ENCODE peak calls at places on chromosomes 12 and 14, in nine cellular contexts. M is cardiac muscle cell, S is A549, N is NB4, J is SK-N-SH, H is cardiac fibroblast, Y is esophagus muscularis mucosa, P is GM12878, B is uterus. O is an unnamed sample.

GRCh38 chr12:82691513-82691912 is 4.8 kb downstream of the TMTC2 start:
- DNase-seq in B (no peak), N (no peak), H (no peak), M (no peak), J (no peak), Y (no peak), S (no peak), P (no peak), O (no peak)

GRCh38 chr12:124390442-124391116 is 95.7 kb downstream of the RFLNA start:
- DNase-seq in P (peak), M (peak), S (peak), B (peak), N (peak), J (no peak), H (peak), Y (no peak), O (no peak)

GRCh38 chr12:76883151-76883550 is 4.3 kb upstream of the CSRP2 start:
- DNase-seq in Y (no peak), H (peak), B (no peak), S (no peak), P (no peak), M (peak), J (no peak), N (no peak), O (no peak)

GRCh38 chr12:21649034-21649433 is 8.6 kb downstream of the LDHB start:
- DNase-seq in N (no peak), S (no peak), P (no peak), B (no peak), Y (no peak), J (no peak), H (no peak), M (no peak), O (no peak)

GRCh38 chr12:63944036-63944579 is 99.6 kb downstream of the SRGAP1 start:
- DNase-seq in S (no peak), H (no peak), J (no peak), B (no peak), N (no peak), Y (no peak), M (no peak), P (no peak), O (no peak)

GRCh38 chr14:43359317-43359716 is 1147.8 kb downstream of the FSCB start:
- DNase-seq in Y (no peak), S (no peak), P (no peak), H (no peak), M (no peak), N (no peak), B (no peak), J (no peak), O (no peak)

GRCh38 chr14:104224516-104225281 is 86.3 kb downstream of the KIF26A start:
- DNase-seq in S (peak), J (peak), N (peak), H (no peak), B (no peak), M (no peak), P (no peak), Y (no peak), O (no peak)

GRCh38 chr12:65631621-65632111 is 192.6 kb upstream of the HMGA2 start:
- DNase-seq in Y (no peak), J (no peak), N (no peak), M (peak), H (peak), B (no peak), S (peak), P (no peak), O (no peak)

GRCh38 chr14:92880851-92881250 is 42.1 kb upstream of the CHGA start:
- DNase-seq in Y (no peak), H (peak), S (peak), M (peak), B (no peak), P (no peak), J (peak), N (peak), O (no peak)

GRCh38 chr14:70023871-70024270 is 144.7 kb downstream of the SMOC1 start:
- DNase-seq in H (no peak), N (no peak), M (no peak), P (no peak), B (no peak), S (no peak), Y (no peak), J (no peak), O (no peak)

GRCh38 chr12:65895759-65896656 is 71.7 kb downstream of the HMGA2 start:
- DNase-seq in B (no peak), P (no peak), M (peak), N (no peak), S (no peak), H (no peak), Y (no peak), J (no peak), O (no peak)

GRCh38 chr12:33439587-33440011 is at the start of gene SYT10:
- DNase-seq in B (no peak), H (no peak), N (no peak), P (no peak), M (peak), J (peak), S (no peak), Y (no peak), O (no peak)

GRCh38 chr12:127459166-127459565 is 807.8 kb upstream of the TMEM132C start:
- DNase-seq in H (no peak), S (no peak), P (no peak), Y (no peak), N (no peak), B (no peak), J (no peak), M (no peak), O (no peak)

GRCh38 chr14:104305511-104306449 is 167.4 kb downstream of the KIF26A start:
- DNase-seq in M (no peak), P (no peak), B (no peak), J (no peak), H (no peak), Y (no peak), S (no peak), N (no peak), O (no peak)

GRCh38 chr12:29616664-29617409 is 119.4 kb upstream of the OVCH1 start:
- DNase-seq in J (no peak), B (no peak), M (peak), P (no peak), N (no peak), S (no peak), H (peak), Y (no peak), O (no peak)

GRCh38 chr14:95533391-95533821 is 1.4 kb upstream of the GLRX5 start:
- DNase-seq in B (no peak), Y (no peak), P (no peak), H (peak), N (peak), J (peak), M (peak), S (no peak), O (no peak)

GRCh38 chr12:114448618-114448933 is 42.6 kb upstream of the TBX5 start:
- DNase-seq in H (no peak), B (no peak), N (no peak), M (no peak), P (no peak), J (no peak), S (no peak), Y (no peak), O (no peak)

GRCh38 chr12:116592116-116592637 is 33.0 kb downstream of the MAP1LC3B2 start:
- DNase-seq in H (no peak), M (peak), Y (no peak), P (no peak), B (peak), N (no peak), J (no peak), S (no peak), O (no peak)

GRCh38 chr12:39419471-39419870 is 23.4 kb downstream of the KIF21A start:
- DNase-seq in Y (no peak), N (no peak), J (no peak), S (no peak), H (no peak), P (no peak), B (no peak), M (no peak), O (no peak)

GRCh38 chr14:56168007-56168616 is 49.9 kb downstream of the PELI2 start:
- DNase-seq in M (no peak), P (no peak), J (no peak), B (no peak), N (no peak), S (no peak), H (no peak), Y (no peak), O (no peak)

GRCh38 chr12:92745874-92746553 is 43.2 kb downstream of the PLEKHG7 start:
- DNase-seq in B (peak), Y (peak), S (peak), N (no peak), M (peak), H (peak), J (peak), P (no peak), O (no peak)

GRCh38 chr14:89415139-89415538 is 1.9 kb downstream of the FOXN3 start:
- DNase-seq in Y (no peak), B (no peak), P (no peak), S (no peak), N (no peak), M (no peak), H (no peak), J (no peak), O (no peak)

GRCh38 chr12:2800046-2800570 is 5.3 kb downstream of the FKBP4 start:
- DNase-seq in H (no peak), P (no peak), M (no peak), N (no peak), J (no peak), B (no peak), Y (no peak), S (no peak), O (no peak)

GRCh38 chr12:53287741-53288216 is 7.6 kb upstream of the PFDN5 start:
- DNase-seq in M (peak), P (peak), Y (no peak), H (peak), B (peak), S (peak), N (peak), J (peak), O (peak)

GRCh38 chr12:106170285-106170684 is 31.5 kb upstream of the NUAK1 start:
- DNase-seq in P (no peak), M (peak), N (no peak), J (no peak), Y (no peak), H (peak), B (no peak), S (no peak), O (no peak)

GRCh38 chr12:124466200-124467128 is 100.9 kb downstream of the NCOR2 start:
- DNase-seq in S (no peak), N (peak), P (no peak), B (no peak), M (peak), H (peak), J (no peak), Y (no peak), O (peak)

GRCh38 chr12:28130625-28131598 is 59.3 kb upstream of the CCDC91 start:
- DNase-seq in N (peak), M (peak), P (no peak), B (peak), Y (no peak), S (peak), J (no peak), H (peak), O (no peak)

DNA sequence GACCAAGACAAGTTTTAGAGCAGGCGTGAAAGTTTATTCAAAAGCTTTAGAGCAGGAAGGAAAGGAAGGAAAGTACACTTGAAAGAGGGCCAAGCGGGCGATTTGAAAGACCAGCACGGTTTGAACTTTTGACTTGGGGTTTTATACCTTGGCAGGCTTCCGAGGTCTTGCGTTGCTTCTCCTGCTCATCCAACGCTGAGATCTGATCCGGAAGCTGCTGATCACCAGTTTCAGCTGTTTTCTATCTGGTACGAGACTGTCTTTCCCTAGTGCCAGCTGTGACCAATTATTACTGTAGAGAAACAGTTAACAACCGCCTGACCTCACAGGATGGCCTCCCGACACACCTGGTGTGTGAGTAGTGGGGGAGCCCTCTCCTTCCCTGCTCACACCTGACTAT is 20.6 kb upstream of the SNRPF start:
- DNase-seq in P (no peak), Y (no peak), S (no peak), M (peak), N (no peak), J (peak), B (no peak), H (peak), O (no peak)
- H3K4me3 ChIP-seq in P (no peak), Y (peak), S (peak), M (no peak), N (no peak), J (no peak), B (no peak), H (no peak), O (no peak)

DNA sequence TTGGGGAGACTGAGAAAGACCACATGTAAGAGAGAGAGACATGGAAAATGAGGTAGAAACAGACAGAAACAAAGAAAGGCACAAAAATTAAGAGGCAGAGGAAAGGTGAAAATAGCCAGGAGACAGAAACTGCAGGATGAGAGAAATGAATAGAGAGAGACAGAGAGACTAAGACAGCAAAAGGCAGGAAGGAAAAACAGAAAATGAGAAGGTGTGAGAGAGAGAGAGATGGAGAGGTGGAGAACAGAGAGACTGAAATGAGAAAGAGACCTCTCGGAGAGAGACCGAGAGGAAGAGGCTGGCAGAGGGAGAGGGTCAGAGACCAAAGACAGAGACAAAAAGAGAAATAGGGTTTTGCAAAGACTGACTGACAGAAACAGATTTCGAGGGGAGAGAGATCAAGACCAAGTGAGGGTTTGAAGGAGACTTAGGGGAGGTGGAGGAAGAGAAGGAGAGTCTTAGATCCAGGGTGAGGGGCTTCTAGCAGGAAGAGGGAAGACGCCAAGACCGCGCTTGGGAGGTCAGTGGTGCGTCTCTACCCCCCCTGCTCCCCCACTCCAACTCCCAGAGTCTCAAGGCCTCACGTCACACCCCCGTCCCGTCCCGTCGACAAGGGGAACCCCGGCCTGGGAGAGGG is 1.1 kb upstream of the AQP5 start:
- DNase-seq in M (no peak), J (no peak), N (no peak), H (no peak), S (no peak), B (no peak), P (no peak), Y (no peak), O (no peak)
- H3K4me3 ChIP-seq in M (no peak), J (no peak), N (peak), H (no peak), S (no peak), B (peak), P (no peak), Y (peak), O (no peak)

DNA sequence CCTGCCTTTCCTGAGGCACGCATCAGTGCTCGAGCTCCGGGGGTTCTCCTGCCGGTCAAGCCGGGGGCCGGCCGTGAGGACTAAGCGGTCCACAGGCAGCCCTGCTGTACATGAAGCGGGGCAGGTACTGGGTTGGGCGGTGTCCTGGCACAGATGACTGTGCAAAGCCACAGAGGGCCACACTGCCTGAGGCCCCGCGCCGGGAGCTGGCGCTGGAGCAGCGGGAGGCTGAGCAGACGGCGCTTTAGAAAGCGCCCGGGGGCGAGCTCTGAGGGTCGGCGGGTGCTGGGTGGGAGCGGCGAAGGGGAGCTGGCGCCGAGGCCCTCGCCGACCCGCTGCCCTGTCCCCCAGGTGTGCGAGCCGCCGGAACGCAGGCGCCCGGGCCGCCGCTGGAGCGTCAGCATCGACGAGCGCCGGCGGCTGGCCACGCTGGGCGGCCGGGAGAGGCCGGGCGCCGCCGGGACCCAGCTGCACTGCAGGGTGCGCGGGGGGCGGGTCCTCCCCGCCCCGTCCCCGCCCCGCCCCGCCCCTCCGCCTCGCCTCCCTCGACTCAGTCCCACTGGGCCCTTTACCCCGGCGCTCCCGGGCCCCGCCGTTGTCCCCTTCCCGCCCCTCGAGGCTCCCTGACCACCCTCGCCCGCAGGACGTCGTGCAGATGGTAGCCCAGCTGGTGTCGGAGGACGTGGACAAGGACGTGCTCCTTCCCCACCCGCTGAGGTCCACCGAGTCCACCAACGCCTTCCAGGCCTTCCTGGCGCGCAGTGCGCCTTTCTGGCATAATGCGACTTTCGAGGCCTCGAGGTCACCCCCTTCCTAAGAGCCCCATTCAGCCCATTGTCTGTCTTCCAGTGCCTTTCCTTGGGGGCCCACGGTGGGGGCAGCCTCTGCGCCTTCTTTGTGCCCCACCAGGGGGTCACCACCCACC is 8.3 kb upstream of the MTA1 start:
- DNase-seq in S (peak), P (no peak), B (no peak), N (peak), M (peak), J (peak), H (peak), Y (no peak), O (peak)
- H3K4me3 ChIP-seq in S (peak), P (no peak), B (no peak), N (no peak), M (peak), J (no peak), H (peak), Y (peak), O (no peak)

GRCh38 chr12:90905691-90906370 is 49.1 kb downstream of the CCER1 start:
- DNase-seq in N (no peak), H (peak), S (no peak), Y (no peak), J (no peak), B (no peak), M (no peak), P (no peak), O (no peak)

GRCh38 chr12:90910958-90911357 is 44.0 kb downstream of the CCER1 start:
- DNase-seq in M (peak), B (no peak), H (peak), J (no peak), N (no peak), S (no peak), P (no peak), Y (no peak), O (no peak)

GRCh38 chr12:90908465-90908864 is 46.5 kb downstream of the CCER1 start:
- DNase-seq in P (no peak), H (peak), N (no peak), S (no peak), B (no peak), M (peak), J (no peak), Y (no peak), O (no peak)

GRCh38 chr12:90909069-90909676 is 45.8 kb downstream of the CCER1 start:
- DNase-seq in B (no peak), J (peak), P (no peak), M (peak), N (peak), H (peak), Y (no peak), S (peak), O (no peak)
- H3K4me3 ChIP-seq in B (no peak), J (no peak), P (no peak), M (no peak), N (no peak), H (no peak), Y (no peak), S (no peak), O (no peak)

GRCh38 chr12:111455448-111456320 is 50.0 kb downstream of the SH2B3 start:
- DNase-seq in Y (peak), B (no peak), J (no peak), M (no peak), H (peak), N (no peak), P (no peak), S (no peak), O (no peak)

GRCh38 chr12:111453071-111453989 is 47.6 kb downstream of the SH2B3 start:
- DNase-seq in Y (peak), J (no peak), H (no peak), S (no peak), M (no peak), P (no peak), B (peak), N (peak), O (no peak)

GRCh38 chr12:111454716-111455447 is 49.2 kb downstream of the SH2B3 start:
- DNase-seq in S (no peak), M (no peak), H (no peak), N (no peak), J (no peak), P (no peak), Y (peak), B (no peak), O (no peak)

GRCh38 chr12:111451649-111452129 is 46.0 kb downstream of the SH2B3 start:
- DNase-seq in N (peak), S (peak), Y (peak), J (peak), B (peak), M (peak), H (peak), P (no peak), O (peak)

GRCh38 chr12:111454311-111454710 is 48.6 kb downstream of the SH2B3 start:
- DNase-seq in M (no peak), N (no peak), B (no peak), J (no peak), S (no peak), H (no peak), Y (peak), P (no peak), O (no peak)
- H3K4me3 ChIP-seq in M (no peak), N (no peak), B (no peak), J (no peak), S (no peak), H (no peak), Y (no peak), P (no peak), O (no peak)

GRCh38 chr12:30755395-30755762 is 628 bp upstream of the CAPRIN2 start:
- DNase-seq in J (no peak), B (no peak), P (no peak), Y (no peak), M (no peak), N (no peak), S (no peak), H (no peak), O (no peak)
- H3K4me3 ChIP-seq in J (peak), B (peak), P (peak), Y (peak), M (peak), N (peak), S (peak), H (peak), O (peak)

DNA sequence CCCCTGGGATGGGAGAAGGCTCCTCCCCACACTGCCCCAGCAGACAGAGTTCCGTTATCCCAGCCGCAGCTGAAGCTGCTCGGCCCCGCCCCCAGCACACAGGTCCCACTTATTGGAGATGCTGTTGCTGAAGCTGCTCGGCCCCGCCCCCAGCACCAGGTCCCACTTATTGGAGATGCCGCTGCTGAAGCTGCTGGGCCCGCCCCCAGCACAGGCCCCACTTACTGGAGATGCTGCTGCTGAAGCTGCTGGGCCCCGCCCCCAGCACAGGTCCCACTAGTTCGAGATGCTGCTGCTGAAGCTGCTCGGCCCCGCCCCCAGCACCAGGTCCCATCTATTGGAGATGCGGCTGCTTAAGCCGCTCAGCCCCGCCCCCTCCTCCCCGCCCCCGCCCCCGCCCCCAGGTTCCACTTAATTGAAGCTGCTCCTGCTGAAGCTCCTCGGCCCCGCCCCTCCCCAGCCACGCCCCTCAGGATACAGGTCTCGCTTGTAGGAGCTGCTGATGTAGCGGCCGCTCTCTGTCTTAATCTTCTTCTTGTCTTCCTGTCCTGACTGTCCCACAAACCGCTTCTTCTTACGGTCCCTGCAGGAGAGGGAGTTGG is 12.0 kb downstream of the CFAP73 start:
- DNase-seq in P (no peak), J (peak), N (peak), Y (no peak), S (peak), H (no peak), B (no peak), M (no peak), O (no peak)
- H3K4me3 ChIP-seq in P (no peak), J (no peak), N (no peak), Y (no peak), S (no peak), H (no peak), B (no peak), M (no peak), O (no peak)

O was measured in naive thymus-derived CD4-positive, alpha-beta T cell.